ENCODE peak calls at places on chromosome 9, in five cellular contexts. K is RWPE1, J is heart left ventricle, O is mammary epithelial cell, I is NB4. V is an unnamed sample.

GRCh38 chr9:89247431-89248370 is 63.3 kb upstream of the CKS2 start:
- DNase-seq in K (peak; percentile 72), J (no peak), O (peak; percentile 35), I (peak; percentile 11), V (no peak)

GRCh38 chr9:71734953-71735352 is 33.4 kb downstream of the CEMIP2 start:
- DNase-seq in K (no peak), J (no peak), O (no peak), I (no peak), V (no peak)

GRCh38 chr9:125971050-125971449 is 223.9 kb downstream of the PBX3 start:
- DNase-seq in K (no peak), J (no peak), O (no peak), I (no peak), V (no peak)

GRCh38 chr9:105297442-105298097 is 53.1 kb downstream of the SLC44A1 start:
- DNase-seq in K (no peak), J (no peak), O (no peak), I (no peak), V (no peak)

GRCh38 chr9:8895498-8896224 is 1096.1 kb upstream of the DMAC1 start:
- DNase-seq in K (no peak), J (no peak), O (no peak), I (peak; percentile 66), V (no peak)

GRCh38 chr9:26181836-26182235 is 503.6 kb upstream of the TUSC1 start:
- DNase-seq in K (no peak), J (no peak), O (no peak), I (no peak), V (no peak)

GRCh38 chr9:100427366-100428263 is 672 bp downstream of the MSANTD3 start:
- DNase-seq in K (peak; percentile 78), J (peak; percentile 52), O (peak; percentile 75), I (peak; percentile 58), V (no peak)

GRCh38 chr9:94696545-94696944 is 30.0 kb upstream of the AOPEP start:
- DNase-seq in K (no peak), J (no peak), O (no peak), I (no peak), V (no peak)

GRCh38 chr9:105258225-105258737 is 13.8 kb downstream of the SLC44A1 start:
- DNase-seq in K (no peak), J (no peak), O (no peak), I (no peak), V (no peak)

GRCh38 chr9:90331826-90332575 is 310.6 kb downstream of the DIRAS2 start:
- DNase-seq in K (no peak), J (no peak), O (no peak), I (no peak), V (peak; percentile 47)

GRCh38 chr9:132031467-132031866 is 48.2 kb downstream of the MED27 start:
- DNase-seq in K (no peak), J (no peak), O (no peak), I (no peak), V (no peak)

GRCh38 chr9:5971740-5972139 is 43.7 kb downstream of the RANBP6 start:
- DNase-seq in K (peak; percentile 20), J (no peak), O (peak; percentile 23), I (peak; percentile 28), V (no peak)

GRCh38 chr9:2158729-2159128 is 143.6 kb downstream of the SMARCA2 start:
- DNase-seq in K (no peak), J (no peak), O (no peak), I (no peak), V (no peak)

GRCh38 chr9:107838766-107839165 is 349.2 kb upstream of the KLF4 start:
- DNase-seq in K (no peak), J (no peak), O (no peak), I (no peak), V (no peak)
- TF ChIP-seq CTCF in K (no peak), J (no peak), O (no peak), I (no peak), V (no peak)

GRCh38 chr9:16039103-16039987 is 486.5 kb downstream of the CCDC171 start:
- DNase-seq in K (no peak), J (peak; percentile 41), O (no peak), I (peak; percentile 85), V (no peak)
- TF ChIP-seq CTCF in K (no peak), J (peak; percentile 50), O (no peak), I (peak; percentile 76), V (peak; percentile 56)

GRCh38 chr9:69744688-69745380 is 15.0 kb downstream of the PTAR1 start:
- DNase-seq in K (no peak), J (no peak), O (peak; percentile 70), I (no peak), V (no peak)

GRCh38 chr9:69746859-69747560 is 12.8 kb downstream of the PTAR1 start:
- DNase-seq in K (no peak), J (no peak), O (no peak), I (no peak), V (no peak)

GRCh38 chr9:69743930-69744329 is 15.9 kb downstream of the PTAR1 start:
- DNase-seq in K (no peak), J (no peak), O (no peak), I (no peak), V (no peak)

GRCh38 chr9:69748304-69748703 is 11.5 kb downstream of the PTAR1 start:
- DNase-seq in K (no peak), J (no peak), O (no peak), I (no peak), V (no peak)

DNA sequence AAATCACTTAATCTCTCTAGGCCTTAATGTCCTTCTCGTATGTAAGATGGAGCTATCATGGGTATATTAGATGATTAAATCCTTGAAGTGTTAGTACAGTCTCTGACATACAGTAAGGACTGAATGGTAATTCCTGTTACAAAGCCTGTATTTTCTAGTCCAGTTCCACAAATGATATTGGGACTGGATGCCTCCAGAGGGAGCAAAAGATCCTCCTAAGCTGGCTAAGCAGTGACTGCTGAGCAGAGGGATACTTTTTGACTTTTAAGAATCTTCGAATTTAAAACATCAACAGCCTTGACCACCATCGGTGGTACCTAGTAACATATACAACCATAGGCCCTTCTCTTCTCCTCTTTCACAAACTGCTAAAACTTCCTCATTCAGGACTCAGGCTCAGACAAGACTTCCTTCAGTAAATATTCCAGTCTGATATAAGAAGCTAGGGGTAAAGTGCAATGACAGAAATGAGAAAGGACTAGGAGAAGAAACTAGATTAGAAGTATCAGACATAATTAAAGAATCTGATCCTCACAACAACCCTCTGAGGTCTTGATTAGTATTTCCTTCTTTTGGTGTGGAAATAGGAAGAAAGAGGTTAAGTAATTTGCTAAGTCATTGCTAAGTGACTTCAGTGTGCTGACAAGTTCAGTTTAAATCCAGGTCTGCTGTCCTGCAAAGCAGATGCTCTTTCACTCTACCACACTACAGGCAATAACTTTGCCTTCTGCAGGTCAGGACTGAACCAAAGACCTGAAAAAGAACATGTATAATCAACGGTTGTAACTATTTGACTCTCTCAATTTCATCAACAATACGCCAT is 13.9 kb downstream of the PTAR1 start:
- DNase-seq in K (peak; percentile 11), J (no peak), O (no peak), I (peak; percentile 30), V (no peak)
- TF ChIP-seq CTCF in K (no peak), J (peak; percentile 28), O (no peak), I (no peak), V (peak; percentile 45)

DNA sequence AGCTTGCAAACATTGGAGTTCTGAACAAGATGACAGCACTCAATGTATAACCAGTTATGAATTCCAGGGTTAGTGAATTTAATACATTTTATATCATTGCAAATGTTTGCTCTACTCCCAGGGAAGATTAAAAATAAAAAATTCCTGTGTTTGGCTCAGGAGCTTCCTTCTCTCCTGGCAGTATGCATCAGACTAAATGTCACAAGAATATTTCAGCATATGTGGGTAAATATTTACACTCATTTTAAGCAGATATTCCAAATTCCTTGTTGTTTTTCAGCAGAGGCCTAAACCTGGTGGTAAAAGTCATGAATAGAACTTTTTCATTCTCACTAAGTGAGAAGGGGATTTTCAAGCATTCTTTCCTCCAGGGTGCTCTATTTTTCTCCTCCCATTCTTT is 180.8 kb upstream of the PAPPA start:
- DNase-seq in K (no peak), J (no peak), O (no peak), I (no peak), V (no peak)
- TF ChIP-seq CTCF in K (no peak), J (no peak), O (no peak), I (no peak), V (peak; percentile 22)

GRCh38 chr9:88110026-88110425 is 28.2 kb downstream of the SPATA31C2 start:
- DNase-seq in K (no peak), J (no peak), O (no peak), I (no peak), V (no peak)
- TF ChIP-seq CTCF in K (no peak), J (no peak), O (no peak), I (no peak), V (no peak)